ENCODE peak calls at places on chromosomes 11 and 22, in four cellular contexts. G is left ventricle myocardium superior, L is epithelial cell of esophagus, E is GM04504. J is an unnamed sample.

GRCh38 chr11:14237333-14237988 is 121.5 kb downstream of the RRAS2 start:
- DNase-seq in L (no peak), E (no peak), G (no peak), J (no peak)

GRCh38 chr22:23034621-23035556 is 35.4 kb upstream of the GNAZ start:
- DNase-seq in G (no peak), E (no peak), L (no peak), J (no peak)

GRCh38 chr11:111941963-111942362 is 4.8 kb downstream of the DIXDC1 start:
- DNase-seq in E (no peak), G (peak; percentile 70), L (peak; percentile 78), J (no peak)

GRCh38 chr11:57049749-57050148 is 61.0 kb downstream of the OR5AK2 start:
- DNase-seq in G (no peak), L (no peak), E (no peak), J (no peak)

GRCh38 chr11:46367244-46367915 is 14.1 kb upstream of the MDK start:
- DNase-seq in G (peak; percentile 86), L (peak; percentile 50), E (no peak), J (no peak)

GRCh38 chr11:115981814-115982471 is 477.7 kb upstream of the CADM1 start:
- DNase-seq in G (no peak), L (no peak), E (no peak), J (no peak)

GRCh38 chr22:37431366-37431765 is 4.1 kb upstream of the ELFN2 start:
- DNase-seq in G (peak; percentile 6), E (no peak), L (peak; percentile 32), J (no peak)

GRCh38 chr11:124119103-124119502 is 3.9 kb downstream of the VWA5A start:
- DNase-seq in G (no peak), L (no peak), E (no peak), J (no peak)

GRCh38 chr22:45007247-45007945 is 2.4 kb downstream of the PHF21B start:
- DNase-seq in E (no peak), L (peak; percentile 41), G (peak; percentile 45), J (no peak)

GRCh38 chr11:106398396-106399074 is 321.1 kb downstream of the AASDHPPT start:
- DNase-seq in G (no peak), L (no peak), E (peak; percentile 17), J (peak; percentile 1)

GRCh38 chr11:9760180-9760550 is 96.3 kb downstream of the SWAP70 start:
- DNase-seq in L (peak; percentile 22), E (peak; percentile 95), G (peak; percentile 96), J (no peak)

GRCh38 chr11:95442531-95443050 is 211.6 kb upstream of the SESN3 start:
- DNase-seq in E (no peak), L (no peak), G (no peak), J (no peak)

GRCh38 chr22:50620861-50621490 is 7.0 kb downstream of the ARSA start:
- DNase-seq in L (no peak), G (no peak), E (no peak), J (no peak)

GRCh38 chr11:72735495-72736027 is 16.6 kb downstream of the ARAP1 start:
- DNase-seq in L (peak; percentile 38), E (no peak), G (peak; percentile 27), J (peak; percentile 19)

GRCh38 chr11:69915501-69916250 is 96.5 kb upstream of the FGF3 start:
- DNase-seq in G (peak; percentile 91), E (peak; percentile 40), L (peak; percentile 62), J (peak; percentile 80)

GRCh38 chr11:67056640-67057409 is at the start of gene RHOD:
- DNase-seq in G (peak; percentile 76), L (peak; percentile 77), E (no peak), J (peak; percentile 67)

GRCh38 chr11:9397746-9398680 is 13.6 kb downstream of the IPO7 start:
- DNase-seq in L (no peak), E (no peak), G (no peak), J (no peak)